ENCODE peak calls at places on chromosomes 3 and 15, in seven cellular contexts. M, G, D, T, C, O and H are unnamed samples.

GRCh38 chr15:44009056-44009455 is 182.3 kb downstream of the WDR76 start:
- DNase-seq in M (peak), G (no peak), D (no peak), T (peak), C (no peak), O (no peak), H (no peak)

GRCh38 chr3:170717410-170718402 is 131.8 kb upstream of the SLC7A14 start:
- DNase-seq in M (peak), G (no peak), D (peak), T (no peak), C (no peak), O (no peak), H (no peak)

GRCh38 chr3:45967724-45968123 is 24.5 kb downstream of the CXCR6 start:
- DNase-seq in M (no peak), G (no peak), D (no peak), T (no peak), C (no peak), O (no peak), H (no peak)

GRCh38 chr3:63876260-63876659 is 12.6 kb downstream of the ATXN7 start:
- DNase-seq in M (no peak), G (no peak), D (no peak), T (no peak), C (no peak), O (no peak), H (no peak)

GRCh38 chr15:59522988-59523461 is 85.0 kb downstream of the FAM81A start:
- DNase-seq in M (no peak), G (no peak), D (no peak), T (no peak), C (no peak), O (peak), H (peak)

GRCh38 chr3:61155701-61156292 is 95.5 kb downstream of the FHIT start:
- DNase-seq in M (no peak), G (no peak), D (no peak), T (no peak), C (no peak), O (no peak), H (no peak)

GRCh38 chr15:64356443-64357040 is 569 bp upstream of the CSNK1G1 start:
- DNase-seq in M (peak), G (peak), D (no peak), T (no peak), C (peak), O (no peak), H (no peak)

GRCh38 chr3:58102976-58103447 is 94.8 kb downstream of the FLNB start:
- DNase-seq in M (no peak), G (no peak), D (no peak), T (no peak), C (no peak), O (no peak), H (no peak)

GRCh38 chr15:80875568-80875967 is 96.4 kb downstream of the CEMIP start:
- DNase-seq in M (no peak), G (no peak), D (no peak), T (no peak), C (no peak), O (no peak), H (no peak)

GRCh38 chr15:46442901-46443590 is 808.2 kb downstream of the SQOR start:
- DNase-seq in M (peak), G (no peak), D (no peak), T (no peak), C (no peak), O (no peak), H (no peak)

GRCh38 chr3:69178838-69179739 is 56.7 kb upstream of the LMOD3 start:
- DNase-seq in M (peak), G (no peak), D (no peak), T (peak), C (peak), O (no peak), H (no peak)

GRCh38 chr3:134430950-134431445 is 54.8 kb downstream of the ANAPC13 start:
- DNase-seq in M (no peak), G (peak), D (no peak), T (peak), C (no peak), O (no peak), H (no peak)

GRCh38 chr15:62648954-62649353 is 393.6 kb upstream of the TPM1 start:
- DNase-seq in M (peak), G (peak), D (no peak), T (no peak), C (no peak), O (no peak), H (no peak)

GRCh38 chr3:38579551-38580449 is 69.7 kb downstream of the SCN5A start:
- DNase-seq in M (peak), G (peak), D (no peak), T (no peak), C (no peak), O (no peak), H (peak)

GRCh38 chr3:21752749-21753347 is 1.8 kb upstream of the ZNF385D start:
- DNase-seq in M (peak), G (peak), D (no peak), T (peak), C (peak), O (no peak), H (no peak)

GRCh38 chr15:40767838-40768491 is 1.8 kb upstream of the C15orf62 start:
- DNase-seq in M (no peak), G (peak), D (no peak), T (no peak), C (no peak), O (no peak), H (no peak)

GRCh38 chr15:56788359-56788758 is 55.0 kb upstream of the ZNF280D start:
- DNase-seq in M (no peak), G (no peak), D (no peak), T (no peak), C (no peak), O (no peak), H (no peak)

GRCh38 chr15:86588413-86588812 is 508.7 kb downstream of the AGBL1 start:
- DNase-seq in M (no peak), G (no peak), D (no peak), T (peak), C (no peak), O (no peak), H (no peak)

GRCh38 chr3:44280631-44281030 is 38.9 kb downstream of the TOPAZ1 start:
- DNase-seq in M (no peak), G (no peak), D (no peak), T (no peak), C (no peak), O (no peak), H (no peak)

GRCh38 chr15:76987896-76988860 is 6.7 kb upstream of the PSTPIP1 start:
- DNase-seq in M (no peak), G (no peak), D (no peak), T (no peak), C (no peak), O (no peak), H (peak)

GRCh38 chr3:119293761-119294401 is at the start of gene ARHGAP31:
- DNase-seq in M (peak), G (peak), D (peak), T (peak), C (peak), O (peak), H (peak)

GRCh38 chr3:138173769-138174420 is 826 bp downstream of the DBR1 start:
- DNase-seq in M (no peak), G (no peak), D (no peak), T (no peak), C (no peak), O (no peak), H (no peak)

GRCh38 chr15:53378096-53378620 is 381.3 kb downstream of the WDR72 start:
- DNase-seq in M (no peak), G (peak), D (no peak), T (no peak), C (no peak), O (no peak), H (no peak)

GRCh38 chr3:14463330-14464216 is 61.2 kb downstream of the SLC6A6 start:
- DNase-seq in M (no peak), G (no peak), D (no peak), T (no peak), C (no peak), O (no peak), H (no peak)

GRCh38 chr3:117752984-117753717 is 1043.6 kb downstream of the TUSC7 start:
- DNase-seq in M (peak), G (no peak), D (no peak), T (peak), C (no peak), O (no peak), H (no peak)

GRCh38 chr3:177228601-177229190 is 31.4 kb upstream of the TBL1XR1 start:
- DNase-seq in M (no peak), G (no peak), D (no peak), T (no peak), C (no peak), O (no peak), H (no peak)

GRCh38 chr3:192915724-192916123 is 1.9 kb downstream of the MB21D2 start:
- DNase-seq in M (peak), G (no peak), D (no peak), T (no peak), C (no peak), O (no peak), H (no peak)

GRCh38 chr15:64749999-64750657 is 25.3 kb downstream of the RBPMS2 start:
- DNase-seq in M (peak), G (peak), D (no peak), T (peak), C (no peak), O (no peak), H (no peak)

GRCh38 chr15:94298359-94298758 is 67.0 kb downstream of the MCTP2 start:
- DNase-seq in M (peak), G (no peak), D (no peak), T (peak), C (no peak), O (no peak), H (no peak)

GRCh38 chr3:81886081-81886480 is 124.6 kb upstream of the GBE1 start:
- DNase-seq in M (no peak), G (no peak), D (no peak), T (peak), C (no peak), O (no peak), H (no peak)

GRCh38 chr3:195517030-195517429 is 26.1 kb downstream of the PPP1R2 start:
- DNase-seq in M (no peak), G (no peak), D (no peak), T (no peak), C (no peak), O (no peak), H (no peak)

GRCh38 chr3:177210744-177211502 is 13.6 kb upstream of the TBL1XR1 start:
- DNase-seq in M (no peak), G (no peak), D (no peak), T (no peak), C (no peak), O (no peak), H (no peak)

GRCh38 chr15:50145451-50145872 is 26.4 kb upstream of the ATP8B4 start:
- DNase-seq in M (peak), G (no peak), D (no peak), T (peak), C (peak), O (no peak), H (no peak)